ENCODE peak calls at places on chromosomes 11 and 22, in six cellular contexts. C, Q, I, S, M and X are unnamed samples.
A peak's percentile ranks its signal among the peaks of the same experiment; 100 is the strongest.

GRCh38 chr11:8488395-8488794 is 105.6 kb downstream of the STK33 start:
- DNase-seq in I (no peak), Q (no peak), C (no peak), M (no peak), S (no peak), X (no peak)

GRCh38 chr22:30872282-30873041 is 96.1 kb downstream of the MORC2 start:
- DNase-seq in M (peak; percentile 37), C (no peak), S (no peak), I (no peak), Q (no peak), X (no peak)

GRCh38 chr22:28019881-28020861 is 101.1 kb upstream of the PITPNB start:
- DNase-seq in M (peak; percentile 73), I (peak; percentile 21), Q (peak; percentile 52), C (peak; percentile 55), S (no peak), X (peak; percentile 54)

GRCh38 chr11:19628018-19628417 is 84.6 kb upstream of the NAV2 start:
- DNase-seq in C (no peak), I (no peak), S (no peak), Q (peak; percentile 52), M (no peak), X (no peak)

GRCh38 chr11:46942172-46942571 is 5.6 kb downstream of the CSTPP1 start:
- DNase-seq in S (no peak), M (no peak), I (no peak), Q (no peak), C (no peak), X (no peak)

GRCh38 chr11:35288311-35288710 is 131.0 kb downstream of the SLC1A2 start:
- DNase-seq in C (no peak), M (no peak), Q (no peak), I (no peak), S (no peak), X (no peak)

GRCh38 chr11:18736590-18737148 is 10.7 kb upstream of the IGSF22 start:
- DNase-seq in C (no peak), S (no peak), I (no peak), M (no peak), Q (no peak), X (no peak)

GRCh38 chr11:78061921-78062311 is 1.7 kb upstream of the THRSP start:
- DNase-seq in Q (no peak), S (no peak), I (no peak), M (peak; percentile 57), C (no peak), X (no peak)

GRCh38 chr22:41513391-41513790 is 30.9 kb downstream of the POLR3H start:
- DNase-seq in C (no peak), M (no peak), Q (no peak), S (no peak), I (no peak), X (no peak)

GRCh38 chr11:25899761-25900160 is 432.2 kb upstream of the ANO3 start:
- DNase-seq in C (no peak), S (no peak), Q (no peak), M (no peak), I (no peak), X (no peak)

GRCh38 chr22:39520874-39521857 is 804 bp downstream of the ATF4 start:
- DNase-seq in M (peak; percentile 71), S (no peak), I (no peak), C (no peak), Q (peak; percentile 78), X (peak; percentile 82)

GRCh38 chr11:120172054-120172881 is 34.4 kb upstream of the TRIM29 start:
- DNase-seq in I (peak; percentile 36), C (peak; percentile 64), Q (peak; percentile 39), M (peak; percentile 78), S (no peak), X (peak; percentile 87)

GRCh38 chr11:10274726-10275125 is 19.3 kb downstream of the SBF2 start:
- DNase-seq in S (no peak), M (no peak), Q (no peak), I (no peak), C (no peak), X (no peak)

GRCh38 chr11:120034881-120035620 is 102.9 kb downstream of the TRIM29 start:
- DNase-seq in I (no peak), M (no peak), S (no peak), Q (no peak), C (no peak), X (no peak)

GRCh38 chr22:46865642-46866041 is 103.2 kb downstream of the TBC1D22A start:
- DNase-seq in I (no peak), S (no peak), M (no peak), C (no peak), Q (no peak), X (no peak)

GRCh38 chr22:39556970-39557811 is 13.4 kb upstream of the CACNA1I start:
- DNase-seq in S (no peak), Q (no peak), M (peak; percentile 61), C (peak; percentile 38), I (no peak), X (no peak)

GRCh38 chr11:34850339-34850738 is 65.8 kb downstream of the APIP start:
- DNase-seq in Q (no peak), S (no peak), C (no peak), M (peak; percentile 35), I (no peak), X (no peak)

DNA sequence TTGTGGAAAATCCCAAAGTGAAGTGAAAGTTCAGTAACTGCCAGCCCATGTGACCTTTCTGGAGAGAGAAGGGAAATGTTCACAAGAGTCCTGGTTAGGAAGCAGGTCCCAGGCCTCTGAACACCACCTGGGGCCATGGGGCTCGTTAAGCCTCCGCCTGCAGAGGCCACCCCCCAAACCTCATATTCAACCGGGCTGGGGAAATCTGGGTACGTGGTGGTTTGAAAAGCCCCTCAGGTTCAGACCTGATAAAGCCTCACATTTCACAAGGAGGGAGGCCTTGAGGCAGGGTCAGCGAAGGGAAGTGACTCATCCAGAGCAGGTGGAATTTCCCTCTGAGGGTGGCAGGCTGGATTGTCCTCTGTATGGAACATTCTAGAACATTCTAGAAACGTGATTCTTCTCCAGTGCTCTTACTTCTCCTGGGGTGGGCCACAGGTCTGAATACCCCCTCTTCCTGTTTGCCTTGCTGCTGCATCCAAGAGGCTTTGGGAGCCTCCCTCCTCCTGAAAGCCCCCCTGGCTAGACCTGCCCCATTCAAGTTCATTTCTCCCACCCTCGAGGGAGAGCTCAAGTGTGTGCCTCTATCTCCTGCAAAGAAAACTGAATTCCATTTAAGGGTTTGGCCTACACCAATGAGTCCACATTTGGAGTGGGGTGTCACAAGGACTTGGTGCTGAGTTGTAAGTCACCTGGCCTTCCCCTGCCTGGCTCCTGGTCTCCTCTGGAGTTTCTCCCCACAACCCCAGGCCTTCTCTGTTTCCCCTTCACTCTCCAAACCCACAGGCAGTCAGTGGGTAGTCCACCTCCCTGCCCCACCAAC is 6.3 kb downstream of the FXYD2 start:
- DNase-seq in Q (peak; percentile 73), S (no peak), I (no peak), C (no peak), M (peak; percentile 20), X (peak; percentile 51)
- TF ChIP-seq MAX in Q (no peak), S (no peak), I (no peak), C (peak; percentile 17), M (no peak), X (no peak)

GRCh38 chr22:18078329-18079041 is 695 bp downstream of the PEX26 start:
- DNase-seq in Q (peak; percentile 26), S (no peak), C (peak; percentile 23), I (no peak), M (peak; percentile 40), X (peak; percentile 69)
- TF ChIP-seq POLR2A in Q (no peak), S (peak; percentile 59), C (no peak), I (no peak), M (no peak), X (peak; percentile 4)

DNA sequence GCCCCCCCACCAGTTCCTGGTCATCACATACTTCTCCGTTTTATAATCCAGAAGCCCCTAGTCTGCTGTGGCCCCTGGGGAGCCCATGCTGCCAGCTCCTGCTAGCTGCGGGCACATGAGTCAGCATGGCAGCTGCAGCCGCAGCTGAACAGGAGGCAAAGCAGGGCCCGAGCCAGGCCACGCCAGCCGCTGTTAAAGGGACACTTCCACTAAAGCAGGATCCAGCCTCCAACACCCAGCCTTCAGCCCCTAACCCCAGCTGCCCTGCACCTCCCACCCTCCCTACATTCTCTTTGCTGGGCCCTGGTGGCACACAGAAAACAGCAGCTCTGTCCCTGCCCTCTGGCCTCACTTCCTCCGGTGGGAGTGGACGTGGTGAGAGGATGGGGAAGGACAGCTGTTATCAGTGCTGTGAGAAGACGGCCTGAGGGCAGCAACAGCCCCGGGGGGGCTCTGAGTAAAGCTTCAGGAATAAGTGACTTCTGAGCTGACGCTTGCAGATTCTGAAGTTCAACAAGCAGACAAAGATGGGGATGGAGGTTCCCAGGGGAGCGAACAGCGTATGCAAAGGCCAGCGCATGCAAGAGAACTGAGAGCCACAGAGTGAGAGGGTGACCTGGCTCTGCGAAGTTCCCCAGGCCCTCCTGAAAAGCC is 688 bp upstream of the LRRC74B start:
- DNase-seq in M (peak; percentile 75), S (no peak), C (no peak), Q (no peak), I (no peak), X (peak; percentile 89)
- H3K4me3 ChIP-seq in M (no peak overlapping the region), S (no peak overlapping the region), C (peak overlapping the region; percentile 49), Q (no peak overlapping the region), I (no peak overlapping the region), X (peak overlapping the region; percentile 14)

GRCh38 chr11:88178211-88178610 is 3.0 kb upstream of the RAB38 start:
- DNase-seq in I (no peak), S (no peak), Q (no peak), C (no peak), M (no peak), X (no peak)

GRCh38 chr11:88179966-88180629 is 4.9 kb upstream of the RAB38 start:
- DNase-seq in M (no peak), C (no peak), S (no peak), Q (no peak), I (no peak), X (no peak)

GRCh38 chr11:88181776-88182175 is 6.5 kb upstream of the RAB38 start:
- DNase-seq in Q (no peak), M (no peak), I (no peak), C (no peak), S (no peak), X (no peak)

GRCh38 chr11:88179141-88179540 is 3.9 kb upstream of the RAB38 start:
- DNase-seq in Q (no peak), M (no peak), I (no peak), C (no peak), S (peak; percentile 78), X (no peak)

DNA sequence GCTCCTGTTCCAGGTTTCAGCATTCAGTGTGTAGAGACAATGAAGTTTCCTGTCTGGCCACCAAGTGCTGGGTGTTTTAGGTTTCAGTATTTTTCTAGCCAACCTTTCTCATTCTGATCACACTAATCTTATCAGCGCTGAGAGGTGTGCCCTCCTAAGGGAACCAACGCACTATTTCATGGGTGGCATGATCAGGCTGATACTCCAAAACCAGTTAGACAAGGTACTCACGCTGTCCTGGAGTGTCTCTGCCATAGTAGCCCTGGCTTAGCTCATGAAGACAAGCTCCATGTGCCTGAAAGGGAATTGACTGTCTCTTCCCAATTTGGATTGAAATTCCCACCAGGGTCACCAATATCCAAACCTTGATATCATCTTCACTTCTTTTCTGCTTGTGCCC is 8.0 kb upstream of the RAB38 start:
- DNase-seq in S (no peak), C (no peak), Q (no peak), I (no peak), M (no peak), X (no peak)
- TF ChIP-seq MAX in S (no peak), C (no peak), Q (no peak), I (no peak), M (no peak), X (no peak)